ENCODE peak calls at places on chromosome 20, in ten cellular contexts. F, P, K, B, E, Q, Y, Z, U and W are unnamed samples.

GRCh38 chr20:58695084-58695722 is 2.6 kb downstream of the NPEPL1 start:
- DNase-seq in F (peak), P (no peak), Z (no peak), Q (no peak), B (no peak), U (no peak), E (no peak), K (no peak), Y (no peak), W (no peak)

GRCh38 chr20:37807901-37808751 is 94.8 kb upstream of the VSTM2L start:
- DNase-seq in K (no peak), E (no peak), Y (no peak), P (no peak), B (no peak), F (no peak), Z (no peak), U (no peak), Q (no peak), W (no peak)

GRCh38 chr20:33645072-33645358 is 17.1 kb upstream of the C20orf144 start:
- DNase-seq in Q (no peak), K (no peak), U (no peak), B (no peak), E (no peak), P (no peak), F (no peak), Y (peak), Z (no peak), W (no peak)

GRCh38 chr20:32079655-32080109 is 27.6 kb downstream of the HCK start:
- DNase-seq in U (no peak), K (no peak), Y (no peak), E (no peak), P (no peak), Q (no peak), Z (no peak), B (no peak), F (no peak), W (no peak)

GRCh38 chr20:53032021-53033001 is 60.2 kb downstream of the TSHZ2 start:
- DNase-seq in U (no peak), P (no peak), Z (no peak), B (no peak), K (no peak), Q (no peak), E (no peak), Y (peak), F (no peak), W (no peak)

GRCh38 chr20:62710886-62711702 is 2.5 kb downstream of the NTSR1 start:
- DNase-seq in F (peak), U (no peak), P (no peak), Q (no peak), Z (peak), Y (no peak), B (peak), E (no peak), K (no peak), W (no peak)

GRCh38 chr20:12414446-12415274 is 497.0 kb downstream of the BTBD3 start:
- DNase-seq in K (no peak), F (no peak), B (no peak), Y (peak), Q (no peak), Z (no peak), U (no peak), E (no peak), P (no peak), W (no peak)

GRCh38 chr20:39112196-39112743 is 150.1 kb downstream of the DHX35 start:
- DNase-seq in B (peak), F (no peak), Q (peak), Y (peak), P (peak), U (no peak), K (no peak), E (peak), Z (no peak), W (no peak)

GRCh38 chr20:12306107-12306506 is 388.4 kb downstream of the BTBD3 start:
- DNase-seq in B (no peak), F (no peak), Y (peak), P (no peak), Q (no peak), K (no peak), U (no peak), Z (no peak), E (no peak), W (no peak)

GRCh38 chr20:63951398-63952209 is 4.6 kb downstream of the UCKL1 start:
- DNase-seq in E (no peak), Q (no peak), Y (no peak), K (no peak), U (no peak), Z (no peak), P (no peak), B (no peak), F (peak), W (no peak)

GRCh38 chr20:57911512-57912226 is 201.9 kb upstream of the PMEPA1 start:
- DNase-seq in U (no peak), F (no peak), Z (no peak), B (no peak), K (no peak), E (no peak), Y (no peak), P (no peak), Q (no peak), W (no peak)

GRCh38 chr20:38840053-38840893 is 34.8 kb downstream of the PPP1R16B start:
- DNase-seq in P (no peak), Q (no peak), Y (peak), F (no peak), Z (no peak), K (no peak), E (no peak), U (no peak), B (no peak), W (no peak)

GRCh38 chr20:57524511-57525176 is at the start of gene CTCFL:
- DNase-seq in U (no peak), P (no peak), Y (no peak), B (no peak), E (no peak), K (no peak), Z (no peak), Q (no peak), F (peak), W (no peak)

GRCh38 chr20:49562341-49563014 is 5.5 kb downstream of the PTGIS start:
- DNase-seq in K (no peak), Z (peak), E (peak), B (peak), U (peak), P (no peak), Q (peak), F (no peak), Y (peak), W (no peak)

GRCh38 chr20:36644032-36644712 is 1.8 kb downstream of the SLA2 start:
- DNase-seq in E (no peak), Z (no peak), K (peak), Y (no peak), B (no peak), F (no peak), U (no peak), Q (no peak), P (no peak), W (no peak)

GRCh38 chr20:38961530-38962043 is 557 bp upstream of the DHX35 start:
- DNase-seq in E (no peak), F (no peak), Z (no peak), K (no peak), Y (no peak), B (peak), Q (no peak), U (no peak), P (no peak), W (no peak)

GRCh38 chr20:57947421-57948176 is 237.8 kb upstream of the PMEPA1 start:
- DNase-seq in Z (no peak), P (no peak), E (peak), Y (peak), Q (peak), K (no peak), F (no peak), B (no peak), U (peak), W (no peak)

GRCh38 chr20:51860015-51860882 is 57.9 kb upstream of the SALL4 start:
- DNase-seq in P (peak), K (no peak), U (no peak), Q (no peak), Y (peak), F (no peak), B (no peak), Z (no peak), E (peak), W (no peak)

GRCh38 chr20:11995750-11996567 is 78.3 kb downstream of the BTBD3 start:
- DNase-seq in P (no peak), B (peak), K (no peak), Z (no peak), Y (no peak), U (no peak), E (no peak), F (no peak), Q (no peak), W (no peak)

GRCh38 chr20:4014031-4014474 is 1.3 kb downstream of the RNF24 start:
- DNase-seq in Y (peak), Q (peak), B (peak), Z (no peak), P (peak), U (peak), F (no peak), E (peak), K (no peak), W (peak)

GRCh38 chr20:10665791-10666190 is 8.0 kb downstream of the JAG1 start:
- DNase-seq in Z (no peak), Y (peak), U (no peak), Q (no peak), P (no peak), K (no peak), F (no peak), B (no peak), E (no peak), W (no peak)

GRCh38 chr20:49276201-49276894 is 1.5 kb downstream of the ZNFX1 start:
- DNase-seq in E (peak), Y (peak), Q (no peak), K (no peak), B (peak), P (no peak), Z (peak), U (no peak), F (no peak), W (no peak)

GRCh38 chr20:8388707-8389106 is 256.6 kb downstream of the PLCB1 start:
- DNase-seq in Z (no peak), E (peak), Q (no peak), U (peak), Y (no peak), P (no peak), F (no peak), B (no peak), K (no peak), W (no peak)

GRCh38 chr20:8424010-8424409 is 291.9 kb downstream of the PLCB1 start:
- DNase-seq in F (no peak), Z (no peak), U (no peak), E (peak), B (no peak), K (no peak), Y (peak), Q (no peak), P (no peak), W (no peak)

GRCh38 chr20:13041574-13042457 is 33.0 kb downstream of the SPTLC3 start:
- DNase-seq in Y (no peak), Z (no peak), F (no peak), E (no peak), K (no peak), P (no peak), B (no peak), U (no peak), Q (no peak), W (no peak)

GRCh38 chr20:2948968-2949367 is 75.7 kb downstream of the PTPRA start:
- DNase-seq in Z (no peak), K (no peak), Y (no peak), E (no peak), P (no peak), U (no peak), B (no peak), Q (no peak), F (no peak), W (no peak)

GRCh38 chr20:34390769-34391447 is 27.8 kb downstream of the ITCH start:
- DNase-seq in U (peak), E (peak), K (no peak), F (no peak), Q (peak), Y (peak), P (no peak), B (peak), Z (peak), W (peak)

GRCh38 chr20:63027425-63028389 is 20.9 kb upstream of the BHLHE23 start:
- DNase-seq in Q (no peak), Y (no peak), Z (peak), U (no peak), K (peak), B (peak), P (no peak), E (no peak), F (no peak), W (no peak)

GRCh38 chr20:8318999-8319614 is 187.0 kb downstream of the PLCB1 start:
- DNase-seq in P (no peak), B (no peak), E (no peak), Y (peak), K (no peak), F (no peak), Q (no peak), U (no peak), Z (no peak), W (no peak)

GRCh38 chr20:57440678-57441509 is 49.7 kb downstream of the RBM38 start:
- DNase-seq in F (peak), Y (peak), P (no peak), K (no peak), U (no peak), Q (no peak), B (no peak), Z (no peak), E (no peak), W (no peak)

GRCh38 chr20:62587757-62588402 is 54.4 kb upstream of the SLCO4A1 start:
- DNase-seq in Y (no peak), Q (no peak), F (no peak), Z (no peak), P (no peak), K (no peak), E (no peak), U (no peak), B (no peak), W (no peak)

GRCh38 chr20:42406826-42407225 is 782.9 kb downstream of the PTPRT start:
- DNase-seq in Z (no peak), B (no peak), K (no peak), F (no peak), E (no peak), U (no peak), Y (no peak), Q (no peak), P (no peak), W (no peak)